ENCODE peak calls at places on chromosomes 13 and 19, in nine cellular contexts. B is thoracic aorta, D is fibroblast of lung, C is brain microvascular endothelial cell, Q is breast epithelium, R is WERI-Rb-1, W is HL-60, T is lower lobe of right lung, N is H1. V is an unnamed sample.

GRCh38 chr13:31012285-31013024 is 80.0 kb downstream of the TEX26 start:
- DNase-seq in B (no peak), D (peak), C (peak), Q (no peak), R (no peak), W (peak), T (no peak), N (no peak), V (no peak)

GRCh38 chr13:67844544-67844943 is 614.4 kb upstream of the PCDH9 start:
- DNase-seq in B (no peak), D (no peak), C (no peak), Q (no peak), R (no peak), W (no peak), T (no peak), N (no peak), V (no peak)

GRCh38 chr19:53192771-53193533 is at the start of gene ZNF665:
- DNase-seq in B (peak), D (peak), C (peak), Q (peak), R (peak), W (peak), T (peak), N (no peak), V (peak)

GRCh38 chr13:78022164-78022877 is 103.7 kb upstream of the EDNRB start:
- DNase-seq in B (no peak), D (peak), C (peak), Q (no peak), R (no peak), W (peak), T (peak), N (no peak), V (no peak)

GRCh38 chr13:80131204-80131603 is 209.7 kb downstream of the SPRY2 start:
- DNase-seq in B (peak), D (peak), C (peak), Q (no peak), R (peak), W (no peak), T (peak), N (no peak), V (peak)

GRCh38 chr19:1860133-1860775 is 3.1 kb downstream of the KLF16 start:
- DNase-seq in B (no peak), D (peak), C (peak), Q (no peak), R (peak), W (peak), T (no peak), N (no peak), V (no peak)

GRCh38 chr19:5562280-5562679 is 5.5 kb downstream of the TINCR start:
- DNase-seq in B (no peak), D (no peak), C (no peak), Q (no peak), R (no peak), W (no peak), T (no peak), N (no peak), V (no peak)

GRCh38 chr19:39704181-39705044 is at the start of gene LGALS14:
- DNase-seq in B (no peak), D (no peak), C (no peak), Q (no peak), R (no peak), W (no peak), T (no peak), N (no peak), V (no peak)

GRCh38 chr19:10683064-10683426 is 18.2 kb upstream of the QTRT1 start:
- DNase-seq in B (no peak), D (no peak), C (no peak), Q (no peak), R (no peak), W (no peak), T (no peak), N (no peak), V (no peak)

GRCh38 chr19:15863272-15863671 is 34.6 kb downstream of the CYP4F2 start:
- DNase-seq in B (no peak), D (no peak), C (no peak), Q (no peak), R (no peak), W (no peak), T (no peak), N (no peak), V (no peak)

GRCh38 chr13:42984691-42985090 is 7.3 kb downstream of the EPSTI1 start:
- DNase-seq in B (no peak), D (no peak), C (no peak), Q (no peak), R (no peak), W (no peak), T (no peak), N (no peak), V (no peak)

DNA sequence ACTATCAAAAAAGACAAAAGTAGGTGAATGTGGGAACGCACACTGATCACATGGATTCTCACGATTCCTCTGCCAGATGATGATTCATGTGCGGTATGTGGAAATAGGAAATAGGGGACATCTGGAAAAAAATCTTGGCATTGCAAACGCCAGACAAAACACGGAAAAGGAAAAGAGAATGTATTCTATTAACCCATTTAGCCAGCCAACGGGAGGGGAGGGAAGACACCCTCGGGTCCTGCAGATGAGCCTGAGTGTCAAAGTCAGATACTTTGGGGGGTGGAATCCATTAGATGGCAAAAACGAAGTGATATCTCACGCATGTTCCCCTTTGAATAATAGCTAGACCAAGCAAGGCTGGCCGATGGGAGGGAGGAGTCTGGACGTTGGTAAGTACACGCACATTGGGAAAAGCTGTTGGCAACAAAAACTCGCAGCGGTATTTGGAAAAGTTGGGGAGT is 73.7 kb downstream of the COL4A1 start:
- DNase-seq in B (peak), D (peak), C (peak), Q (no peak), R (no peak), W (no peak), T (no peak), N (no peak), V (peak)
- H3K4me3 ChIP-seq in B (peak), D (peak), C (no peak), Q (peak), R (no peak), W (no peak), T (peak), N (no peak), V (peak)

GRCh38 chr13:95704510-95704909 is 27.6 kb downstream of the DNAJC3 start:
- DNase-seq in B (no peak), D (peak), C (peak), Q (no peak), R (no peak), W (no peak), T (no peak), N (no peak), V (no peak)
- TF ChIP-seq CTCF in B (no peak), D (peak), C (peak), Q (no peak), R (peak), W (no peak), T (no peak), N (peak), V (no peak)

GRCh38 chr13:27304099-27304498 is 33.5 kb downstream of the RASL11A start:
- DNase-seq in B (no peak), D (no peak), C (no peak), Q (no peak), R (no peak), W (no peak), T (no peak), N (no peak), V (no peak)
- H3K27ac ChIP-seq in B (no peak), D (no peak), C (no peak), Q (no peak), R (no peak), W (no peak), T (no peak), N (no peak), V (no peak)

GRCh38 chr13:44435142-44435982 is 61.7 kb downstream of the SERP2 start:
- DNase-seq in B (peak), D (peak), C (peak), Q (peak), R (peak), W (peak), T (peak), N (peak), V (peak)

GRCh38 chr13:44433863-44434262 is 60.2 kb downstream of the SERP2 start:
- DNase-seq in B (no peak), D (no peak), C (no peak), Q (no peak), R (no peak), W (no peak), T (no peak), N (no peak), V (no peak)

GRCh38 chr13:44436589-44437337 is 63.1 kb downstream of the SERP2 start:
- DNase-seq in B (peak), D (peak), C (peak), Q (peak), R (peak), W (peak), T (peak), N (peak), V (peak)

GRCh38 chr13:44432595-44432994 is 59.0 kb downstream of the SERP2 start:
- DNase-seq in B (no peak), D (no peak), C (no peak), Q (no peak), R (no peak), W (no peak), T (no peak), N (no peak), V (no peak)

GRCh38 chr13:44434441-44435141 is 61.0 kb downstream of the SERP2 start:
- DNase-seq in B (no peak), D (no peak), C (no peak), Q (no peak), R (peak), W (no peak), T (no peak), N (no peak), V (no peak)
- H3K4me3 ChIP-seq in B (peak), D (peak), C (peak), Q (peak), R (peak), W (peak), T (peak), N (peak), V (peak)

DNA sequence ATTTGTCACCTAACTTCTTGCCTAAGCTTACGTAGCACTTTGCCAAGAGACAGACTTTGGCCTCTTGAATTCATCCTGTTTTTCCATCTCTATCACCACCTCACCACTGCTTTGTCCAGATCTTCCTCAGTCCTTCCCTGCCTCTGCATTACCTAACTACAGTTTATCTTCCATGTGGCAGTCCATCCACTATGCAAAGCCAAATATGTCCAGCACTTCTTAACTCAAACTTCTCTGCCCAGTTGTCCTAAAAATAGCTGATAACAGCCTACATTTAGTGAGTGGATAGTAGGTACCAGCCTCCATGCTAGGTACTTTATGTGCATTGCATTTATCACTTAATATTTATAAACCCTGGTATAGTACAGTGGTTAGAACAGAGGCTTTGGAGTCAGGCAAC is 111.4 kb downstream of the ZAR1L start:
- DNase-seq in B (no peak), D (no peak), C (no peak), Q (no peak), R (no peak), W (no peak), T (no peak), N (no peak), V (no peak)
- TF ChIP-seq CTCF in B (no peak), D (no peak), C (no peak), Q (no peak), R (no peak), W (no peak), T (no peak), N (no peak), V (no peak)

GRCh38 chr19:41193420-41194156 is 569 bp downstream of the CYP2S1 start:
- DNase-seq in B (no peak), D (no peak), C (no peak), Q (no peak), R (no peak), W (no peak), T (no peak), N (no peak), V (no peak)
- H3K27ac ChIP-seq in B (no peak), D (peak), C (no peak), Q (no peak), R (no peak), W (no peak), T (no peak), N (peak), V (no peak)

V was measured in coronary artery.